ENCODE peak calls at places on chromosome 4, in ten cellular contexts. M, D, K, W, F, U, V, C, P and N are unnamed samples.

GRCh38 chr4:183797445-183798248 is 107.5 kb upstream of the STOX2 start:
- DNase-seq in M (no peak), D (no peak), K (no peak), W (peak; percentile 61), F (no peak), U (no peak), V (no peak), C (peak; percentile 67), P (no peak), N (no peak)

GRCh38 chr4:40897557-40898203 is 147.9 kb downstream of the NSUN7 start:
- DNase-seq in M (peak; percentile 83), D (peak; percentile 69), K (no peak), W (peak; percentile 75), F (no peak), U (peak; percentile 80), V (peak; percentile 84), C (peak; percentile 88), P (no peak), N (peak; percentile 47)

GRCh38 chr4:24363751-24364150 is 220.6 kb downstream of the DHX15 start:
- DNase-seq in M (no peak), D (no peak), K (no peak), W (no peak), F (no peak), U (no peak), V (no peak), C (no peak), P (no peak), N (no peak)

GRCh38 chr4:36676139-36677050 is 395.0 kb downstream of the DTHD1 start:
- DNase-seq in M (no peak), D (no peak), K (no peak), W (peak; percentile 6), F (no peak), U (no peak), V (no peak), C (no peak), P (no peak), N (no peak)

GRCh38 chr4:2085496-2085901 is 26.4 kb downstream of the NAT8L start:
- DNase-seq in M (peak; percentile 24), D (no peak), K (no peak), W (no peak), F (no peak), U (no peak), V (peak; percentile 49), C (no peak), P (no peak), N (no peak)

GRCh38 chr4:92387459-92388069 is 83.8 kb downstream of the GRID2 start:
- DNase-seq in M (no peak), D (no peak), K (peak; percentile 1), W (peak; percentile 65), F (no peak), U (peak; percentile 32), V (no peak), C (peak; percentile 57), P (no peak), N (no peak)

GRCh38 chr4:85500110-85500867 is 25.3 kb downstream of the ARHGAP24 start:
- DNase-seq in M (no peak), D (no peak), K (no peak), W (no peak), F (no peak), U (no peak), V (no peak), C (no peak), P (no peak), N (no peak)

GRCh38 chr4:183449193-183449888 is 4.9 kb downstream of the CDKN2AIP start:
- DNase-seq in M (no peak), D (no peak), K (no peak), W (no peak), F (no peak), U (no peak), V (no peak), C (no peak), P (no peak), N (no peak)

GRCh38 chr4:125736057-125736456 is 421.3 kb downstream of the FAT4 start:
- DNase-seq in M (no peak), D (no peak), K (no peak), W (peak; percentile 76), F (no peak), U (no peak), V (no peak), C (peak; percentile 12), P (no peak), N (no peak)

GRCh38 chr4:77354550-77354949 is 197.5 kb downstream of the CCNG2 start:
- DNase-seq in M (no peak), D (no peak), K (no peak), W (no peak), F (no peak), U (no peak), V (no peak), C (no peak), P (no peak), N (no peak)

GRCh38 chr4:57151481-57151880 is 41.3 kb upstream of the IGFBP7 start:
- DNase-seq in M (no peak), D (no peak), K (no peak), W (peak; percentile 56), F (no peak), U (no peak), V (no peak), C (peak; percentile 23), P (no peak), N (no peak)

GRCh38 chr4:8353158-8353495 is 83.6 kb downstream of the HTRA3 start:
- DNase-seq in M (peak; percentile 48), D (no peak), K (no peak), W (no peak), F (no peak), U (no peak), V (peak; percentile 60), C (no peak), P (no peak), N (no peak)

GRCh38 chr4:174646326-174646725 is 124.0 kb upstream of the HPGD start:
- DNase-seq in M (no peak), D (no peak), K (no peak), W (no peak), F (no peak), U (no peak), V (no peak), C (peak; percentile 7), P (no peak), N (no peak)

GRCh38 chr4:28845158-28845557 is 1875.0 kb upstream of the PCDH7 start:
- DNase-seq in M (no peak), D (no peak), K (no peak), W (no peak), F (no peak), U (no peak), V (no peak), C (no peak), P (no peak), N (no peak)

GRCh38 chr4:158741622-158742021 is 18.4 kb upstream of the PPID start:
- DNase-seq in M (no peak), D (no peak), K (no peak), W (no peak), F (no peak), U (no peak), V (no peak), C (no peak), P (no peak), N (no peak)

GRCh38 chr4:163600731-163601130 is 106.2 kb downstream of the TMA16 start:
- DNase-seq in M (no peak), D (no peak), K (no peak), W (no peak), F (no peak), U (no peak), V (no peak), C (no peak), P (no peak), N (no peak)

GRCh38 chr4:76984127-76984526 is 34.6 kb downstream of the SEPTIN11 start:
- DNase-seq in M (no peak), D (no peak), K (no peak), W (no peak), F (no peak), U (no peak), V (no peak), C (no peak), P (no peak), N (peak; percentile 35)

GRCh38 chr4:2284934-2285664 is 23.2 kb upstream of the MXD4 start:
- DNase-seq in M (peak; percentile 41), D (no peak), K (no peak), W (peak; percentile 85), F (no peak), U (no peak), V (peak; percentile 41), C (no peak), P (no peak), N (no peak)

GRCh38 chr4:87835192-87835591 is 2.4 kb downstream of the MEPE start:
- DNase-seq in M (no peak), D (no peak), K (no peak), W (peak; percentile 76), F (no peak), U (no peak), V (no peak), C (no peak), P (no peak), N (no peak)